ENCODE peak calls at places on chromosomes 3 and 15, in five cellular contexts. One of them, this sample, is unnamed.

GRCh38 chr3:116000315-116000714 is 377.0 kb downstream of the GAP43 start:
- DNase-seq in A549: peak
- DNase-seq in COR-L47: no peak
- DNase-seq in ACHN: peak
- DNase-seq in PC-9: no peak
- DNase-seq in this sample: no peak

GRCh38 chr15:68503791-68504720 is 72.1 kb upstream of the ITGA11 start:
- DNase-seq in PC-9: no peak
- DNase-seq in A549: no peak
- DNase-seq in COR-L47: no peak
- DNase-seq in ACHN: no peak
- DNase-seq in this sample: no peak

GRCh38 chr15:59622289-59622688 is 10.7 kb downstream of the GCNT3 start:
- DNase-seq in COR-L47: peak
- DNase-seq in A549: peak
- DNase-seq in ACHN: peak
- DNase-seq in PC-9: peak
- DNase-seq in this sample: peak

GRCh38 chr3:88149146-88149515 is 628 bp upstream of the C3orf38 start:
- DNase-seq in PC-9: no peak
- DNase-seq in A549: no peak
- DNase-seq in COR-L47: peak
- DNase-seq in ACHN: no peak
- DNase-seq in this sample: no peak

GRCh38 chr3:134315286-134316106 is 58.8 kb downstream of the AMOTL2 start:
- DNase-seq in ACHN: peak
- DNase-seq in COR-L47: no peak
- DNase-seq in PC-9: peak
- DNase-seq in A549: no peak
- DNase-seq in this sample: no peak

GRCh38 chr15:48389701-48390143 is 58.5 kb downstream of the DUT start:
- DNase-seq in PC-9: no peak
- DNase-seq in ACHN: no peak
- DNase-seq in COR-L47: no peak
- DNase-seq in A549: no peak
- DNase-seq in this sample: no peak

GRCh38 chr3:171005648-171006047 is 20.9 kb downstream of the SLC2A2 start:
- DNase-seq in A549: no peak
- DNase-seq in PC-9: no peak
- DNase-seq in ACHN: no peak
- DNase-seq in COR-L47: no peak
- DNase-seq in this sample: no peak

GRCh38 chr15:51907136-51907862 is 64.3 kb downstream of the LEO1 start:
- DNase-seq in A549: peak
- DNase-seq in ACHN: peak
- DNase-seq in COR-L47: no peak
- DNase-seq in PC-9: peak
- DNase-seq in this sample: no peak

GRCh38 chr3:52240059-52240885 is 1.3 kb upstream of the TWF2 start:
- DNase-seq in PC-9: peak
- DNase-seq in A549: peak
- DNase-seq in COR-L47: peak
- DNase-seq in ACHN: peak
- DNase-seq in this sample: no peak

GRCh38 chr3:111761309-111761795 is 97.7 kb upstream of the PHLDB2 start:
- DNase-seq in COR-L47: no peak
- DNase-seq in A549: peak
- DNase-seq in ACHN: no peak
- DNase-seq in PC-9: peak
- DNase-seq in this sample: no peak